ENCODE peak calls at places on chromosome 12, in six cellular contexts. One of them, this sample, is unnamed.
A peak's percentile ranks its signal among the peaks of the same experiment; 100 is the strongest.

GRCh38 chr12:101697197-101697929 is at the start of gene CHPT1:
- DNase-seq in effector memory CD4-positive, alpha-beta T cell: peak; percentile 37
- DNase-seq in spleen: peak; percentile 95
- DNase-seq in CD8-positive, alpha-beta memory T cell: peak; percentile 51
- DNase-seq in ovary: peak; percentile 53
- DNase-seq in dorsolateral prefrontal cortex: peak; percentile 55
- DNase-seq in this sample: peak; percentile 74

GRCh38 chr12:96249196-96250118 is 55.3 kb downstream of the ELK3 start:
- DNase-seq in effector memory CD4-positive, alpha-beta T cell: no peak
- DNase-seq in spleen: peak; percentile 59
- DNase-seq in CD8-positive, alpha-beta memory T cell: no peak
- DNase-seq in ovary: no peak
- DNase-seq in dorsolateral prefrontal cortex: no peak
- DNase-seq in this sample: no peak

GRCh38 chr12:116455540-116456306 is 103.5 kb upstream of the MAP1LC3B2 start:
- DNase-seq in effector memory CD4-positive, alpha-beta T cell: no peak
- DNase-seq in spleen: peak; percentile 24
- DNase-seq in CD8-positive, alpha-beta memory T cell: no peak
- DNase-seq in ovary: peak; percentile 84
- DNase-seq in dorsolateral prefrontal cortex: no peak
- DNase-seq in this sample: peak; percentile 92

GRCh38 chr12:9736931-9737705 is 4.2 kb upstream of the CLECL1 start:
- DNase-seq in effector memory CD4-positive, alpha-beta T cell: no peak
- DNase-seq in spleen: no peak
- DNase-seq in CD8-positive, alpha-beta memory T cell: no peak
- DNase-seq in ovary: no peak
- DNase-seq in dorsolateral prefrontal cortex: no peak
- DNase-seq in this sample: no peak

GRCh38 chr12:75481774-75482173 is 1.2 kb downstream of the GLIPR1 start:
- DNase-seq in effector memory CD4-positive, alpha-beta T cell: no peak
- DNase-seq in spleen: no peak
- DNase-seq in CD8-positive, alpha-beta memory T cell: no peak
- DNase-seq in ovary: no peak
- DNase-seq in dorsolateral prefrontal cortex: no peak
- DNase-seq in this sample: peak; percentile 60

GRCh38 chr12:96770239-96770780 is 136.7 kb upstream of the NEDD1 start:
- DNase-seq in effector memory CD4-positive, alpha-beta T cell: no peak
- DNase-seq in spleen: no peak
- DNase-seq in CD8-positive, alpha-beta memory T cell: no peak
- DNase-seq in ovary: no peak
- DNase-seq in dorsolateral prefrontal cortex: no peak
- DNase-seq in this sample: no peak

GRCh38 chr12:115762934-115763333 is 514.6 kb downstream of the MED13L start:
- DNase-seq in effector memory CD4-positive, alpha-beta T cell: no peak
- DNase-seq in spleen: no peak
- DNase-seq in CD8-positive, alpha-beta memory T cell: no peak
- DNase-seq in ovary: no peak
- DNase-seq in dorsolateral prefrontal cortex: no peak
- DNase-seq in this sample: no peak

GRCh38 chr12:32906407-32907165 is 10.0 kb upstream of the PKP2 start:
- DNase-seq in effector memory CD4-positive, alpha-beta T cell: no peak
- DNase-seq in spleen: no peak
- DNase-seq in CD8-positive, alpha-beta memory T cell: no peak
- DNase-seq in ovary: no peak
- DNase-seq in dorsolateral prefrontal cortex: no peak
- DNase-seq in this sample: no peak

GRCh38 chr12:104623920-104624319 is 167.2 kb downstream of the CHST11 start:
- DNase-seq in effector memory CD4-positive, alpha-beta T cell: no peak
- DNase-seq in spleen: no peak
- DNase-seq in CD8-positive, alpha-beta memory T cell: no peak
- DNase-seq in ovary: no peak
- DNase-seq in dorsolateral prefrontal cortex: no peak
- DNase-seq in this sample: no peak

GRCh38 chr12:103680591-103681065 is 93.6 kb downstream of the STAB2 start:
- DNase-seq in effector memory CD4-positive, alpha-beta T cell: no peak
- DNase-seq in spleen: no peak
- DNase-seq in CD8-positive, alpha-beta memory T cell: no peak
- DNase-seq in ovary: no peak
- DNase-seq in dorsolateral prefrontal cortex: peak; percentile 74
- DNase-seq in this sample: no peak

GRCh38 chr12:124500232-124501079 is 67.0 kb downstream of the NCOR2 start:
- DNase-seq in effector memory CD4-positive, alpha-beta T cell: no peak
- DNase-seq in spleen: peak; percentile 68
- DNase-seq in CD8-positive, alpha-beta memory T cell: no peak
- DNase-seq in ovary: no peak
- DNase-seq in dorsolateral prefrontal cortex: no peak
- DNase-seq in this sample: peak; percentile 51

GRCh38 chr12:1878695-1879094 is 39.8 kb downstream of the CACNA2D4 start:
- DNase-seq in effector memory CD4-positive, alpha-beta T cell: no peak
- DNase-seq in spleen: no peak
- DNase-seq in CD8-positive, alpha-beta memory T cell: no peak
- DNase-seq in ovary: no peak
- DNase-seq in dorsolateral prefrontal cortex: no peak
- DNase-seq in this sample: no peak

GRCh38 chr12:5884285-5884684 is 60.8 kb downstream of the ANO2 start:
- DNase-seq in effector memory CD4-positive, alpha-beta T cell: no peak
- DNase-seq in spleen: no peak
- DNase-seq in CD8-positive, alpha-beta memory T cell: no peak
- DNase-seq in ovary: no peak
- DNase-seq in dorsolateral prefrontal cortex: no peak
- DNase-seq in this sample: no peak

GRCh38 chr12:132173135-132174014 is 29.1 kb downstream of the NOC4L start:
- DNase-seq in effector memory CD4-positive, alpha-beta T cell: no peak
- DNase-seq in spleen: peak; percentile 45
- DNase-seq in CD8-positive, alpha-beta memory T cell: no peak
- DNase-seq in ovary: no peak
- DNase-seq in dorsolateral prefrontal cortex: peak; percentile 29
- DNase-seq in this sample: no peak
- H3K4me3 ChIP-seq in effector memory CD4-positive, alpha-beta T cell: no peak overlapping the region
- H3K4me3 ChIP-seq in spleen: no peak overlapping the region
- H3K4me3 ChIP-seq in CD8-positive, alpha-beta memory T cell: no peak overlapping the region
- H3K4me3 ChIP-seq in ovary: no peak overlapping the region
- H3K4me3 ChIP-seq in dorsolateral prefrontal cortex: no peak overlapping the region
- H3K4me3 ChIP-seq in this sample: no peak overlapping the region

DNA sequence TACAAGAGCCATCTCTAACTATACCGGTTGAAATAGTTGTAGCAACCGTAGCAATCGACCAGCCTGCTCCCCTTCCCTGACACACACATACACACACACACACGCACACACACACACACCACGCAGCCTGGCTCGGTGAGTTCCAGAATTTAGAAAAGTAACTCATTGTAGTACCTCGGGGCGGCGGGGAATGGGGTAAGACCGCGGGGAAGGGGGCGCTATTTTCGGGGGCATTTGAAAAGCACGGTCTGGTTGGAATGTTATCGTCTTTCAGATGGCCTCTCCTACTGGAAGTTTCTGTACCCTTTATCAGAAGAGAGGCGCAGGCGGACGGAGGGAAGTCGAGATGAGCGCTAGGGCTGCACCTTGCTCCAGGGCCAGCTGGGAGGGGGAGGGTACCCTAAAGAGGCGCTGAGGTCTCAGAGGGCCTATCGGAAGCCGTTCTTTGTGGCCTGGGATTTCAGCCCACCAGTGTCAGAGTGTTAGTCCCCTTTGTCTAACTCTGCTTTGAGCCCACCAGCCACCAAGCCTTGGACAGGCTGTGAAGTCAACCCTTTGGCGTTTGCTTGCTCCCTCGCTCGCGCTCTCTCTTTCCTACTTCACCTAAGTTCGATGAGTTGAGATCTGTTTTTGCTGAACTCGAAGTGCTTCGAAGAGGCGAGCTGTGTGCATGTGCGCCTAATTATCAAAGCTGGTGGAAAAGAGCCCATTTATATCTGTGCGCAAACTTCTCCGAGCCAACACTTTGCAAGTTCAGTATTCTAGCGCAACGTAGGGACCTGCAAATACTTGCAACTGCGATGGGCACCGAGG is 844 bp downstream of the COL2A1 start:
- DNase-seq in effector memory CD4-positive, alpha-beta T cell: no peak
- DNase-seq in spleen: no peak
- DNase-seq in CD8-positive, alpha-beta memory T cell: no peak
- DNase-seq in ovary: no peak
- DNase-seq in dorsolateral prefrontal cortex: peak; percentile 15
- DNase-seq in this sample: no peak
- H3K27me3 ChIP-seq in effector memory CD4-positive, alpha-beta T cell: peaks cover 66% of the 10 kb centered on the region
- H3K27me3 ChIP-seq in spleen: peaks cover 53% of the 10 kb centered on the region
- H3K27me3 ChIP-seq in CD8-positive, alpha-beta memory T cell: peaks cover 62% of the 10 kb centered on the region
- H3K27me3 ChIP-seq in ovary: peaks cover 3% of the 10 kb centered on the region
- H3K27me3 ChIP-seq in dorsolateral prefrontal cortex: peaks cover 95% of the 10 kb centered on the region
- H3K27me3 ChIP-seq in this sample: peaks cover 74% of the 10 kb centered on the region

GRCh38 chr12:119157528-119157927 is 21.2 kb upstream of the HSPB8 start:
- DNase-seq in effector memory CD4-positive, alpha-beta T cell: no peak
- DNase-seq in spleen: peak; percentile 68
- DNase-seq in CD8-positive, alpha-beta memory T cell: no peak
- DNase-seq in ovary: no peak
- DNase-seq in dorsolateral prefrontal cortex: no peak
- DNase-seq in this sample: no peak

GRCh38 chr12:119156401-119156800 is 22.3 kb upstream of the HSPB8 start:
- DNase-seq in effector memory CD4-positive, alpha-beta T cell: no peak
- DNase-seq in spleen: peak; percentile 71
- DNase-seq in CD8-positive, alpha-beta memory T cell: no peak
- DNase-seq in ovary: no peak
- DNase-seq in dorsolateral prefrontal cortex: peak; percentile 57
- DNase-seq in this sample: no peak

GRCh38 chr12:119151445-119151844 is 27.3 kb upstream of the HSPB8 start:
- DNase-seq in effector memory CD4-positive, alpha-beta T cell: no peak
- DNase-seq in spleen: no peak
- DNase-seq in CD8-positive, alpha-beta memory T cell: no peak
- DNase-seq in ovary: no peak
- DNase-seq in dorsolateral prefrontal cortex: no peak
- DNase-seq in this sample: no peak

GRCh38 chr12:119153477-119154434 is 25.0 kb upstream of the HSPB8 start:
- DNase-seq in effector memory CD4-positive, alpha-beta T cell: no peak
- DNase-seq in spleen: peak; percentile 72
- DNase-seq in CD8-positive, alpha-beta memory T cell: no peak
- DNase-seq in ovary: peak; percentile 49
- DNase-seq in dorsolateral prefrontal cortex: no peak
- DNase-seq in this sample: no peak

GRCh38 chr12:119154435-119154818 is 24.3 kb upstream of the HSPB8 start:
- DNase-seq in effector memory CD4-positive, alpha-beta T cell: no peak
- DNase-seq in spleen: peak; percentile 68
- DNase-seq in CD8-positive, alpha-beta memory T cell: no peak
- DNase-seq in ovary: no peak
- DNase-seq in dorsolateral prefrontal cortex: no peak
- DNase-seq in this sample: no peak
- H3K4me3 ChIP-seq in effector memory CD4-positive, alpha-beta T cell: no peak overlapping the region
- H3K4me3 ChIP-seq in spleen: no peak overlapping the region
- H3K4me3 ChIP-seq in CD8-positive, alpha-beta memory T cell: no peak overlapping the region
- H3K4me3 ChIP-seq in ovary: no peak overlapping the region
- H3K4me3 ChIP-seq in dorsolateral prefrontal cortex: no peak overlapping the region
- H3K4me3 ChIP-seq in this sample: no peak overlapping the region

DNA sequence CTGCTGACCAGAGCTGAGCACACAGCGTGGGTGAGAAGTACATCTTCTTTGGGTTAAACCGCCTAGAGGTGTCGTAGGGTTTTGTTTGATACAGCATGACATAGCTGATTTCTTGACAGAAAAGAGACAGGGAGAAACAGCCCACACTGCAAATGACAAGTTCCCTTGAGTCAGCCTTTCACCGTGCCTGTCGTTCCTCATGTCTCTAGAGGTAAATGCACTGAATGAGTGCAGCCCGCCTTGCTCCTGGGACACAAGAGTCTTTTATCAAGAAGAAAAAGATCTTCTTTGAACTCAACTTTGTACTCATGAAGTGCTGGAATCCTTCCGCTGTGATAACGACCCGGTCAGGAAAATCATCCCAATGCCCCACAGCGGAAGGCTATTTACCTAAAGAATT is 77.6 kb downstream of the TMEM132D start:
- DNase-seq in effector memory CD4-positive, alpha-beta T cell: no peak
- DNase-seq in spleen: no peak
- DNase-seq in CD8-positive, alpha-beta memory T cell: no peak
- DNase-seq in ovary: no peak
- DNase-seq in dorsolateral prefrontal cortex: no peak
- DNase-seq in this sample: no peak
- H3K27me3 ChIP-seq in effector memory CD4-positive, alpha-beta T cell: no peaks in the 10 kb centered on the region
- H3K27me3 ChIP-seq in spleen: no peaks in the 10 kb centered on the region
- H3K27me3 ChIP-seq in CD8-positive, alpha-beta memory T cell: no peaks in the 10 kb centered on the region
- H3K27me3 ChIP-seq in ovary: no peaks in the 10 kb centered on the region
- H3K27me3 ChIP-seq in dorsolateral prefrontal cortex: no peaks in the 10 kb centered on the region
- H3K27me3 ChIP-seq in this sample: no peaks in the 10 kb centered on the region

GRCh38 chr12:70754330-70754741 is 117.1 kb upstream of the PTPRB start:
- DNase-seq in effector memory CD4-positive, alpha-beta T cell: no peak
- DNase-seq in spleen: no peak
- DNase-seq in CD8-positive, alpha-beta memory T cell: no peak
- DNase-seq in ovary: no peak
- DNase-seq in dorsolateral prefrontal cortex: no peak
- DNase-seq in this sample: no peak
- H3K4me3 ChIP-seq in effector memory CD4-positive, alpha-beta T cell: no peak overlapping the region
- H3K4me3 ChIP-seq in spleen: peak overlapping the region; percentile 16
- H3K4me3 ChIP-seq in CD8-positive, alpha-beta memory T cell: no peak overlapping the region
- H3K4me3 ChIP-seq in ovary: peak overlapping the region; percentile 22
- H3K4me3 ChIP-seq in dorsolateral prefrontal cortex: no peak overlapping the region
- H3K4me3 ChIP-seq in this sample: peak overlapping the region; percentile 72

DNA sequence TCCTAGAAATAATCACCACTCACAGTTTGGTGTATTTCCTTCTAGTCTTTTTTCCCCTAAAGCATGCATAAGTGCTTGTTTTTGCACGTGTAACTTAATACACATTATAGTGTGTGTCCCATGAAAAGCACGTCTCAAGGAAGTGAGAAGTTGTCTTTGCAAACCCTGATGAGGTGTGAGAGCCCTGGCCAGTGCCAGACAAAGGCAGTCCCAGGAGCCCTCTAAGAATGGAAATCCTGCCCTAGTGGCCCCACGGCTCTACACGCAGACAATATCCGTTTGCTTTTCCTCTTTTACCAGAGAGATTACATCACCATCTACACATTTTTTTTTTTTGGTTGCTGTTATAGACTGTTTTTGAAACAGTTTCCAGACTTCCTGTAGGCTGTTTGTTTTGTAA is 85.5 kb upstream of the FZD10 start:
- DNase-seq in effector memory CD4-positive, alpha-beta T cell: no peak
- DNase-seq in spleen: no peak
- DNase-seq in CD8-positive, alpha-beta memory T cell: no peak
- DNase-seq in ovary: no peak
- DNase-seq in dorsolateral prefrontal cortex: no peak
- DNase-seq in this sample: no peak
- H3K27me3 ChIP-seq in effector memory CD4-positive, alpha-beta T cell: no peaks in the 10 kb centered on the region
- H3K27me3 ChIP-seq in spleen: no peaks in the 10 kb centered on the region
- H3K27me3 ChIP-seq in CD8-positive, alpha-beta memory T cell: no peaks in the 10 kb centered on the region
- H3K27me3 ChIP-seq in ovary: no peaks in the 10 kb centered on the region
- H3K27me3 ChIP-seq in dorsolateral prefrontal cortex: no peaks in the 10 kb centered on the region
- H3K27me3 ChIP-seq in this sample: no peaks in the 10 kb centered on the region

DNA sequence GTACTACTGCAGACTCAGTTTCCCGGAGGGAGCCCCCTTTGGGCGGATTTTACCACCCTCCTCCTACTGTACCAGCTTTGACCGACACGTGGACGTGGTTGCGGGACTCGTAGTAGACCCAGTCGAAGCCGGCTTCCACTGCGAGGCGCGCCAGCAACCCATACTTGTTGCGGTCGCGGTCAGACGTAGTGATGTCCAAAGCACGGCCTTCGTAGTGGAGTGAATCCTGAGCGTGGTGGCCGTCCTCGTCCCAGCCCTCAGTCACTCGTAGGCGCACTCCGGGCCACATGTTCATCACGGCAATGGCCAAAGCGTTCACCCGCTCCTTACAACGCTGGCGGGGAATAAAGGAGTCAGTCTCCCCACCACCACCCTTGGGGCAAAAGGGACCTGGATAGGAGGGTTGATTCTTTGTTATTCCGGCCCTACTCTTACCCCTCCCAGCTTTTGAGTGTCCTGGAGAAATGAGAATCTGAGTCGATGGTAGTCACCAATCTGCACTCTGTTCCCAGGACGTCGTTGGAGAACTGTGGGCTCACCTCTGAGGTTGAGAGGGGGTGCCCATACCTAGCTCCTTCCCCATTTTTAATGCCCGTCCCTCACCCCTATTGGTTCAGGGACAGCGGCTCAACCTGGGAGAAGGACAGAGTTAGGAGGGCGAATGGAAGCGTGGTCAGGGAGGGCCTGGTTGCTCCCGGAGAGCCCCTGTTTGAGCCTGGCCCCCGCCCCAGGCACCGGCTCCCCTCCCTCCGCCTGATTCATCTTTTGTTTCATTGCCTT is 3.4 kb downstream of the DHH start:
- DNase-seq in effector memory CD4-positive, alpha-beta T cell: no peak
- DNase-seq in spleen: peak; percentile 70
- DNase-seq in CD8-positive, alpha-beta memory T cell: no peak
- DNase-seq in ovary: no peak
- DNase-seq in dorsolateral prefrontal cortex: no peak
- DNase-seq in this sample: no peak
- H3K4me3 ChIP-seq in effector memory CD4-positive, alpha-beta T cell: no peak overlapping the region
- H3K4me3 ChIP-seq in spleen: peak overlapping the region; percentile 34
- H3K4me3 ChIP-seq in CD8-positive, alpha-beta memory T cell: no peak overlapping the region
- H3K4me3 ChIP-seq in ovary: no peak overlapping the region
- H3K4me3 ChIP-seq in dorsolateral prefrontal cortex: peak overlapping the region; percentile 55
- H3K4me3 ChIP-seq in this sample: no peak overlapping the region